ENCODE peak calls at places on chromosomes 2 and 18, in ten cellular contexts. One of them, this sample, is unnamed.

GRCh38 chr2:127615511-127616166 is 30.3 kb upstream of the GPR17 start:
- DNase-seq in naive thymus-derived CD8-positive, alpha-beta T cell: no peak
- DNase-seq in GM04504: peak
- DNase-seq in heart right ventricle: no peak
- DNase-seq in esophagus squamous epithelium: no peak
- DNase-seq in activated T-cell treated with anti-CD3 and anti-CD28 coated beads for 1 hour: no peak
- DNase-seq in EL: peak
- DNase-seq in HEK293T: no peak
- DNase-seq in body of pancreas: no peak
- DNase-seq in HepG2: no peak
- DNase-seq in this sample: no peak

GRCh38 chr2:51265539-51265938 is 233.6 kb upstream of the NRXN1 start:
- DNase-seq in HepG2: no peak
- DNase-seq in naive thymus-derived CD8-positive, alpha-beta T cell: no peak
- DNase-seq in HEK293T: no peak
- DNase-seq in body of pancreas: no peak
- DNase-seq in esophagus squamous epithelium: no peak
- DNase-seq in heart right ventricle: no peak
- DNase-seq in EL: no peak
- DNase-seq in activated T-cell treated with anti-CD3 and anti-CD28 coated beads for 1 hour: no peak
- DNase-seq in GM04504: no peak
- DNase-seq in this sample: no peak

GRCh38 chr2:27653397-27653796 is 10.0 kb downstream of the SUPT7L start:
- DNase-seq in activated T-cell treated with anti-CD3 and anti-CD28 coated beads for 1 hour: no peak
- DNase-seq in HepG2: no peak
- DNase-seq in heart right ventricle: no peak
- DNase-seq in HEK293T: no peak
- DNase-seq in EL: peak
- DNase-seq in body of pancreas: no peak
- DNase-seq in naive thymus-derived CD8-positive, alpha-beta T cell: no peak
- DNase-seq in esophagus squamous epithelium: no peak
- DNase-seq in GM04504: no peak
- DNase-seq in this sample: no peak

GRCh38 chr2:113863166-113863565 is 26.7 kb upstream of the ACTR3 start:
- DNase-seq in HEK293T: no peak
- DNase-seq in activated T-cell treated with anti-CD3 and anti-CD28 coated beads for 1 hour: no peak
- DNase-seq in GM04504: no peak
- DNase-seq in naive thymus-derived CD8-positive, alpha-beta T cell: no peak
- DNase-seq in EL: no peak
- DNase-seq in heart right ventricle: no peak
- DNase-seq in body of pancreas: no peak
- DNase-seq in HepG2: no peak
- DNase-seq in esophagus squamous epithelium: no peak
- DNase-seq in this sample: no peak

GRCh38 chr18:28684746-28685145 is 507.8 kb upstream of the CDH2 start:
- DNase-seq in activated T-cell treated with anti-CD3 and anti-CD28 coated beads for 1 hour: no peak
- DNase-seq in naive thymus-derived CD8-positive, alpha-beta T cell: no peak
- DNase-seq in body of pancreas: no peak
- DNase-seq in HepG2: no peak
- DNase-seq in GM04504: no peak
- DNase-seq in EL: peak
- DNase-seq in esophagus squamous epithelium: no peak
- DNase-seq in HEK293T: no peak
- DNase-seq in heart right ventricle: no peak
- DNase-seq in this sample: no peak

GRCh38 chr2:95525294-95526035 is 40.9 kb upstream of the TRIM43B start:
- DNase-seq in heart right ventricle: peak
- DNase-seq in naive thymus-derived CD8-positive, alpha-beta T cell: no peak
- DNase-seq in EL: no peak
- DNase-seq in esophagus squamous epithelium: no peak
- DNase-seq in GM04504: no peak
- DNase-seq in HepG2: no peak
- DNase-seq in activated T-cell treated with anti-CD3 and anti-CD28 coated beads for 1 hour: no peak
- DNase-seq in body of pancreas: peak
- DNase-seq in HEK293T: no peak
- DNase-seq in this sample: no peak

GRCh38 chr2:181778621-181779195 is 98.4 kb upstream of the NEUROD1 start:
- DNase-seq in GM04504: no peak
- DNase-seq in heart right ventricle: no peak
- DNase-seq in body of pancreas: no peak
- DNase-seq in HEK293T: no peak
- DNase-seq in HepG2: no peak
- DNase-seq in esophagus squamous epithelium: no peak
- DNase-seq in naive thymus-derived CD8-positive, alpha-beta T cell: no peak
- DNase-seq in EL: peak
- DNase-seq in activated T-cell treated with anti-CD3 and anti-CD28 coated beads for 1 hour: no peak
- DNase-seq in this sample: no peak

GRCh38 chr2:9703701-9704221 is 73.0 kb upstream of the YWHAQ start:
- DNase-seq in esophagus squamous epithelium: no peak
- DNase-seq in HepG2: peak
- DNase-seq in EL: peak
- DNase-seq in HEK293T: no peak
- DNase-seq in naive thymus-derived CD8-positive, alpha-beta T cell: no peak
- DNase-seq in body of pancreas: no peak
- DNase-seq in activated T-cell treated with anti-CD3 and anti-CD28 coated beads for 1 hour: no peak
- DNase-seq in GM04504: peak
- DNase-seq in heart right ventricle: no peak
- DNase-seq in this sample: no peak

GRCh38 chr2:97745474-97746172 is 32.2 kb downstream of the ZAP70 start:
- DNase-seq in esophagus squamous epithelium: no peak
- DNase-seq in GM04504: no peak
- DNase-seq in naive thymus-derived CD8-positive, alpha-beta T cell: no peak
- DNase-seq in HEK293T: no peak
- DNase-seq in activated T-cell treated with anti-CD3 and anti-CD28 coated beads for 1 hour: no peak
- DNase-seq in body of pancreas: no peak
- DNase-seq in EL: no peak
- DNase-seq in HepG2: no peak
- DNase-seq in heart right ventricle: no peak
- DNase-seq in this sample: no peak

GRCh38 chr18:48127546-48128105 is 197.2 kb upstream of the SMAD2 start:
- DNase-seq in HepG2: no peak
- DNase-seq in EL: no peak
- DNase-seq in HEK293T: no peak
- DNase-seq in esophagus squamous epithelium: no peak
- DNase-seq in activated T-cell treated with anti-CD3 and anti-CD28 coated beads for 1 hour: no peak
- DNase-seq in heart right ventricle: no peak
- DNase-seq in GM04504: no peak
- DNase-seq in naive thymus-derived CD8-positive, alpha-beta T cell: no peak
- DNase-seq in body of pancreas: no peak
- DNase-seq in this sample: no peak

GRCh38 chr18:78448106-78448505 is 531.5 kb upstream of the SALL3 start:
- DNase-seq in EL: no peak
- DNase-seq in esophagus squamous epithelium: no peak
- DNase-seq in GM04504: no peak
- DNase-seq in HEK293T: no peak
- DNase-seq in body of pancreas: no peak
- DNase-seq in HepG2: peak
- DNase-seq in activated T-cell treated with anti-CD3 and anti-CD28 coated beads for 1 hour: no peak
- DNase-seq in heart right ventricle: no peak
- DNase-seq in naive thymus-derived CD8-positive, alpha-beta T cell: no peak
- DNase-seq in this sample: no peak

GRCh38 chr2:1688161-1688560 is 56.2 kb downstream of the PXDN start:
- DNase-seq in HepG2: no peak
- DNase-seq in esophagus squamous epithelium: no peak
- DNase-seq in HEK293T: no peak
- DNase-seq in heart right ventricle: no peak
- DNase-seq in body of pancreas: no peak
- DNase-seq in naive thymus-derived CD8-positive, alpha-beta T cell: no peak
- DNase-seq in activated T-cell treated with anti-CD3 and anti-CD28 coated beads for 1 hour: no peak
- DNase-seq in EL: no peak
- DNase-seq in GM04504: no peak
- DNase-seq in this sample: no peak

GRCh38 chr2:149033716-149034115 is 4.8 kb upstream of the LYPD6B start:
- DNase-seq in HEK293T: no peak
- DNase-seq in EL: no peak
- DNase-seq in naive thymus-derived CD8-positive, alpha-beta T cell: no peak
- DNase-seq in GM04504: no peak
- DNase-seq in HepG2: no peak
- DNase-seq in body of pancreas: peak
- DNase-seq in esophagus squamous epithelium: no peak
- DNase-seq in heart right ventricle: no peak
- DNase-seq in activated T-cell treated with anti-CD3 and anti-CD28 coated beads for 1 hour: no peak
- DNase-seq in this sample: no peak

GRCh38 chr2:37250869-37251740 is 19.6 kb downstream of the NDUFAF7 start:
- DNase-seq in GM04504: no peak
- DNase-seq in naive thymus-derived CD8-positive, alpha-beta T cell: no peak
- DNase-seq in HepG2: no peak
- DNase-seq in activated T-cell treated with anti-CD3 and anti-CD28 coated beads for 1 hour: no peak
- DNase-seq in HEK293T: no peak
- DNase-seq in heart right ventricle: no peak
- DNase-seq in EL: no peak
- DNase-seq in body of pancreas: no peak
- DNase-seq in esophagus squamous epithelium: no peak
- DNase-seq in this sample: no peak

GRCh38 chr2:50221106-50221505 is 810.8 kb downstream of the NRXN1 start:
- DNase-seq in activated T-cell treated with anti-CD3 and anti-CD28 coated beads for 1 hour: no peak
- DNase-seq in esophagus squamous epithelium: no peak
- DNase-seq in HepG2: no peak
- DNase-seq in EL: no peak
- DNase-seq in body of pancreas: no peak
- DNase-seq in heart right ventricle: no peak
- DNase-seq in naive thymus-derived CD8-positive, alpha-beta T cell: no peak
- DNase-seq in GM04504: no peak
- DNase-seq in HEK293T: no peak
- DNase-seq in this sample: no peak

GRCh38 chr18:28167835-28168349 is 9.0 kb downstream of the CDH2 start:
- DNase-seq in HEK293T: no peak
- DNase-seq in EL: no peak
- DNase-seq in GM04504: no peak
- DNase-seq in esophagus squamous epithelium: no peak
- DNase-seq in heart right ventricle: no peak
- DNase-seq in naive thymus-derived CD8-positive, alpha-beta T cell: no peak
- DNase-seq in HepG2: peak
- DNase-seq in body of pancreas: no peak
- DNase-seq in activated T-cell treated with anti-CD3 and anti-CD28 coated beads for 1 hour: no peak
- DNase-seq in this sample: no peak

GRCh38 chr2:152475982-152476381 is 141.0 kb downstream of the FMNL2 start:
- DNase-seq in naive thymus-derived CD8-positive, alpha-beta T cell: no peak
- DNase-seq in body of pancreas: no peak
- DNase-seq in HEK293T: no peak
- DNase-seq in activated T-cell treated with anti-CD3 and anti-CD28 coated beads for 1 hour: no peak
- DNase-seq in esophagus squamous epithelium: no peak
- DNase-seq in HepG2: no peak
- DNase-seq in EL: peak
- DNase-seq in GM04504: no peak
- DNase-seq in heart right ventricle: no peak
- DNase-seq in this sample: no peak

GRCh38 chr2:86747708-86748627 is 27.9 kb downstream of the RMND5A start:
- DNase-seq in heart right ventricle: no peak
- DNase-seq in naive thymus-derived CD8-positive, alpha-beta T cell: no peak
- DNase-seq in esophagus squamous epithelium: no peak
- DNase-seq in GM04504: peak
- DNase-seq in HepG2: peak
- DNase-seq in activated T-cell treated with anti-CD3 and anti-CD28 coated beads for 1 hour: no peak
- DNase-seq in HEK293T: no peak
- DNase-seq in body of pancreas: no peak
- DNase-seq in EL: peak
- DNase-seq in this sample: no peak

GRCh38 chr2:10981461-10981860 is 69.7 kb downstream of the KCNF1 start:
- DNase-seq in naive thymus-derived CD8-positive, alpha-beta T cell: no peak
- DNase-seq in GM04504: no peak
- DNase-seq in heart right ventricle: no peak
- DNase-seq in EL: no peak
- DNase-seq in esophagus squamous epithelium: no peak
- DNase-seq in HepG2: no peak
- DNase-seq in body of pancreas: no peak
- DNase-seq in HEK293T: no peak
- DNase-seq in activated T-cell treated with anti-CD3 and anti-CD28 coated beads for 1 hour: no peak
- DNase-seq in this sample: no peak

GRCh38 chr2:144325086-144325485 is 194.8 kb downstream of the ZEB2 start:
- DNase-seq in heart right ventricle: no peak
- DNase-seq in naive thymus-derived CD8-positive, alpha-beta T cell: no peak
- DNase-seq in HepG2: no peak
- DNase-seq in activated T-cell treated with anti-CD3 and anti-CD28 coated beads for 1 hour: no peak
- DNase-seq in GM04504: no peak
- DNase-seq in body of pancreas: no peak
- DNase-seq in esophagus squamous epithelium: no peak
- DNase-seq in HEK293T: no peak
- DNase-seq in EL: no peak
- DNase-seq in this sample: no peak

GRCh38 chr2:165074323-165074722 is 119.0 kb upstream of the SLC38A11 start:
- DNase-seq in HepG2: no peak
- DNase-seq in EL: no peak
- DNase-seq in body of pancreas: no peak
- DNase-seq in heart right ventricle: no peak
- DNase-seq in GM04504: no peak
- DNase-seq in HEK293T: no peak
- DNase-seq in activated T-cell treated with anti-CD3 and anti-CD28 coated beads for 1 hour: no peak
- DNase-seq in naive thymus-derived CD8-positive, alpha-beta T cell: no peak
- DNase-seq in esophagus squamous epithelium: no peak
- DNase-seq in this sample: no peak

GRCh38 chr2:46177461-46178089 is 119.6 kb upstream of the EPAS1 start:
- DNase-seq in body of pancreas: no peak
- DNase-seq in esophagus squamous epithelium: no peak
- DNase-seq in EL: peak
- DNase-seq in activated T-cell treated with anti-CD3 and anti-CD28 coated beads for 1 hour: no peak
- DNase-seq in naive thymus-derived CD8-positive, alpha-beta T cell: no peak
- DNase-seq in HepG2: no peak
- DNase-seq in heart right ventricle: no peak
- DNase-seq in GM04504: no peak
- DNase-seq in HEK293T: no peak
- DNase-seq in this sample: no peak